ENCODE peak calls at places on chromosomes 11 and 22, in four cellular contexts. One of them, this sample, is unnamed.

GRCh38 chr22:20839837-20840645 is 18.6 kb downstream of the PI4KA start:
- DNase-seq in IMR-90: no peak
- DNase-seq in tibial nerve: no peak
- DNase-seq in PC-9: no peak
- DNase-seq in this sample: no peak

GRCh38 chr22:50626856-50627451 is 998 bp downstream of the ARSA start:
- DNase-seq in IMR-90: no peak
- DNase-seq in tibial nerve: no peak
- DNase-seq in PC-9: no peak
- DNase-seq in this sample: no peak

GRCh38 chr11:69674267-69674885 is 777 bp downstream of the LTO1 start:
- DNase-seq in IMR-90: peak
- DNase-seq in tibial nerve: no peak
- DNase-seq in PC-9: no peak
- DNase-seq in this sample: peak

GRCh38 chr11:394034-394857 is at the start of gene PKP3:
- DNase-seq in IMR-90: peak
- DNase-seq in tibial nerve: no peak
- DNase-seq in PC-9: peak
- DNase-seq in this sample: peak

GRCh38 chr22:40540265-40540664 is 96.3 kb downstream of the MRTFA start:
- DNase-seq in IMR-90: no peak
- DNase-seq in tibial nerve: no peak
- DNase-seq in PC-9: no peak
- DNase-seq in this sample: no peak

GRCh38 chr11:80167766-80168165 is 726.9 kb upstream of the TENM4 start:
- DNase-seq in IMR-90: no peak
- DNase-seq in tibial nerve: no peak
- DNase-seq in PC-9: peak
- DNase-seq in this sample: no peak

GRCh38 chr22:20180640-20181039 is 29.8 kb upstream of the CCDC188 start:
- DNase-seq in IMR-90: no peak
- DNase-seq in tibial nerve: no peak
- DNase-seq in PC-9: no peak
- DNase-seq in this sample: no peak

GRCh38 chr11:120024046-120024445 is 113.9 kb downstream of the TRIM29 start:
- DNase-seq in IMR-90: no peak
- DNase-seq in tibial nerve: no peak
- DNase-seq in PC-9: no peak
- DNase-seq in this sample: no peak

GRCh38 chr11:122729139-122729538 is 73.6 kb downstream of the UBASH3B start:
- DNase-seq in IMR-90: no peak
- DNase-seq in tibial nerve: no peak
- DNase-seq in PC-9: no peak
- DNase-seq in this sample: no peak